ENCODE peak calls at places on chromosomes 11 and 22, in ten cellular contexts. One of them, this sample, is unnamed.

GRCh38 chr11:23455291-23455864 is 595.1 kb upstream of the CCDC179 start:
- DNase-seq in pancreas: no peak
- DNase-seq in GM23338: no peak
- DNase-seq in heart left ventricle: no peak
- DNase-seq in MM.1S: no peak
- DNase-seq in HCT116: no peak
- DNase-seq in kidney: no peak
- DNase-seq in prostate gland: no peak
- DNase-seq in cardiac muscle cell: no peak
- DNase-seq in gastrocnemius medialis: no peak
- DNase-seq in this sample: no peak

GRCh38 chr22:49103314-49104052 is 724.2 kb downstream of the BRD1 start:
- DNase-seq in gastrocnemius medialis: no peak
- DNase-seq in cardiac muscle cell: no peak
- DNase-seq in pancreas: no peak
- DNase-seq in HCT116: no peak
- DNase-seq in kidney: no peak
- DNase-seq in MM.1S: no peak
- DNase-seq in heart left ventricle: no peak
- DNase-seq in GM23338: no peak
- DNase-seq in prostate gland: no peak
- DNase-seq in this sample: no peak

GRCh38 chr11:10899542-10899830 is 41.6 kb upstream of the ZBED5 start:
- DNase-seq in gastrocnemius medialis: no peak
- DNase-seq in HCT116: no peak
- DNase-seq in GM23338: no peak
- DNase-seq in kidney: peak; percentile 76
- DNase-seq in cardiac muscle cell: no peak
- DNase-seq in heart left ventricle: peak; percentile 75
- DNase-seq in MM.1S: no peak
- DNase-seq in prostate gland: peak; percentile 88
- DNase-seq in pancreas: no peak
- DNase-seq in this sample: peak; percentile 80

GRCh38 chr22:44191036-44191454 is 10.3 kb downstream of the PARVG start:
- DNase-seq in MM.1S: no peak
- DNase-seq in kidney: peak; percentile 33
- DNase-seq in GM23338: no peak
- DNase-seq in gastrocnemius medialis: peak; percentile 9
- DNase-seq in heart left ventricle: no peak
- DNase-seq in pancreas: no peak
- DNase-seq in HCT116: no peak
- DNase-seq in cardiac muscle cell: no peak
- DNase-seq in prostate gland: no peak
- DNase-seq in this sample: no peak

GRCh38 chr11:26620282-26621045 is 48.4 kb upstream of the MUC15 start:
- DNase-seq in cardiac muscle cell: no peak
- DNase-seq in kidney: no peak
- DNase-seq in HCT116: no peak
- DNase-seq in GM23338: no peak
- DNase-seq in pancreas: no peak
- DNase-seq in MM.1S: no peak
- DNase-seq in prostate gland: no peak
- DNase-seq in heart left ventricle: no peak
- DNase-seq in gastrocnemius medialis: no peak
- DNase-seq in this sample: no peak

GRCh38 chr11:134101292-134101691 is 32.4 kb downstream of the JAM3 start:
- DNase-seq in MM.1S: no peak
- DNase-seq in prostate gland: no peak
- DNase-seq in GM23338: no peak
- DNase-seq in heart left ventricle: no peak
- DNase-seq in kidney: no peak
- DNase-seq in cardiac muscle cell: peak; percentile 13
- DNase-seq in gastrocnemius medialis: no peak
- DNase-seq in HCT116: no peak
- DNase-seq in pancreas: no peak
- DNase-seq in this sample: no peak

GRCh38 chr11:131328843-131329242 is 41.6 kb upstream of the NTM start:
- DNase-seq in pancreas: no peak
- DNase-seq in HCT116: no peak
- DNase-seq in cardiac muscle cell: no peak
- DNase-seq in gastrocnemius medialis: no peak
- DNase-seq in GM23338: no peak
- DNase-seq in MM.1S: no peak
- DNase-seq in prostate gland: no peak
- DNase-seq in heart left ventricle: no peak
- DNase-seq in kidney: no peak
- DNase-seq in this sample: no peak

GRCh38 chr11:101034076-101034475 is 95.5 kb downstream of the PGR start:
- DNase-seq in cardiac muscle cell: peak; percentile 52
- DNase-seq in pancreas: no peak
- DNase-seq in HCT116: no peak
- DNase-seq in prostate gland: peak; percentile 67
- DNase-seq in MM.1S: no peak
- DNase-seq in GM23338: no peak
- DNase-seq in heart left ventricle: peak; percentile 58
- DNase-seq in kidney: peak; percentile 67
- DNase-seq in gastrocnemius medialis: peak; percentile 35
- DNase-seq in this sample: no peak

GRCh38 chr22:50192056-50192824 is 6.5 kb downstream of the TRABD start:
- DNase-seq in cardiac muscle cell: no peak
- DNase-seq in GM23338: no peak
- DNase-seq in prostate gland: peak; percentile 66
- DNase-seq in HCT116: no peak
- DNase-seq in MM.1S: no peak
- DNase-seq in gastrocnemius medialis: no peak
- DNase-seq in heart left ventricle: peak; percentile 46
- DNase-seq in kidney: peak; percentile 76
- DNase-seq in pancreas: peak; percentile 66
- DNase-seq in this sample: peak; percentile 70

GRCh38 chr22:50192825-50193204 is 7.1 kb downstream of the TRABD start:
- DNase-seq in kidney: peak; percentile 77
- DNase-seq in pancreas: peak; percentile 47
- DNase-seq in HCT116: no peak
- DNase-seq in cardiac muscle cell: no peak
- DNase-seq in prostate gland: no peak
- DNase-seq in GM23338: no peak
- DNase-seq in MM.1S: no peak
- DNase-seq in heart left ventricle: no peak
- DNase-seq in gastrocnemius medialis: no peak
- DNase-seq in this sample: no peak

GRCh38 chr22:50190182-50190951 is 4.7 kb downstream of the TRABD start:
- DNase-seq in GM23338: peak; percentile 81
- DNase-seq in prostate gland: peak; percentile 68
- DNase-seq in cardiac muscle cell: peak; percentile 50
- DNase-seq in heart left ventricle: peak; percentile 89
- DNase-seq in HCT116: peak; percentile 60
- DNase-seq in kidney: peak; percentile 96
- DNase-seq in gastrocnemius medialis: peak; percentile 48
- DNase-seq in MM.1S: peak; percentile 83
- DNase-seq in pancreas: peak; percentile 84
- DNase-seq in this sample: peak; percentile 93

GRCh38 chr22:50189849-50190181 is 4.1 kb downstream of the TRABD start:
- DNase-seq in kidney: no peak
- DNase-seq in pancreas: no peak
- DNase-seq in GM23338: no peak
- DNase-seq in gastrocnemius medialis: no peak
- DNase-seq in heart left ventricle: no peak
- DNase-seq in HCT116: no peak
- DNase-seq in cardiac muscle cell: no peak
- DNase-seq in MM.1S: peak; percentile 57
- DNase-seq in prostate gland: no peak
- DNase-seq in this sample: no peak

GRCh38 chr22:50191041-50191740 is 5.5 kb downstream of the TRABD start:
- DNase-seq in pancreas: no peak
- DNase-seq in heart left ventricle: peak; percentile 69
- DNase-seq in gastrocnemius medialis: no peak
- DNase-seq in prostate gland: no peak
- DNase-seq in GM23338: no peak
- DNase-seq in kidney: peak; percentile 87
- DNase-seq in HCT116: no peak
- DNase-seq in cardiac muscle cell: no peak
- DNase-seq in MM.1S: no peak
- DNase-seq in this sample: no peak
- H3K36me3 ChIP-seq in pancreas: no peaks in the 10 kb centered on the region
- H3K36me3 ChIP-seq in heart left ventricle: peaks cover 26% of the 10 kb centered on the region
- H3K36me3 ChIP-seq in gastrocnemius medialis: peaks cover 27% of the 10 kb centered on the region
- H3K36me3 ChIP-seq in prostate gland: peaks cover 5% of the 10 kb centered on the region
- H3K36me3 ChIP-seq in GM23338: no peaks in the 10 kb centered on the region
- H3K36me3 ChIP-seq in kidney: peaks cover 3% of the 10 kb centered on the region
- H3K36me3 ChIP-seq in HCT116: peaks cover 2% of the 10 kb centered on the region
- H3K36me3 ChIP-seq in cardiac muscle cell: no peaks in the 10 kb centered on the region
- H3K36me3 ChIP-seq in MM.1S: no peaks in the 10 kb centered on the region
- H3K36me3 ChIP-seq in this sample: peaks cover 35% of the 10 kb centered on the region

GRCh38 chr11:46444305-46444704 is 52.7 kb upstream of the CHRM4 start:
- DNase-seq in GM23338: no peak
- DNase-seq in heart left ventricle: no peak
- DNase-seq in MM.1S: no peak
- DNase-seq in prostate gland: no peak
- DNase-seq in HCT116: no peak
- DNase-seq in kidney: no peak
- DNase-seq in pancreas: no peak
- DNase-seq in gastrocnemius medialis: no peak
- DNase-seq in cardiac muscle cell: no peak
- DNase-seq in this sample: no peak

GRCh38 chr11:46447544-46447943 is 56.0 kb upstream of the CHRM4 start:
- DNase-seq in kidney: no peak
- DNase-seq in pancreas: no peak
- DNase-seq in HCT116: no peak
- DNase-seq in MM.1S: no peak
- DNase-seq in heart left ventricle: no peak
- DNase-seq in cardiac muscle cell: no peak
- DNase-seq in prostate gland: no peak
- DNase-seq in gastrocnemius medialis: no peak
- DNase-seq in GM23338: no peak
- DNase-seq in this sample: no peak

GRCh38 chr11:46445192-46445591 is 53.6 kb upstream of the CHRM4 start:
- DNase-seq in heart left ventricle: no peak
- DNase-seq in HCT116: no peak
- DNase-seq in pancreas: no peak
- DNase-seq in gastrocnemius medialis: no peak
- DNase-seq in kidney: no peak
- DNase-seq in MM.1S: no peak
- DNase-seq in cardiac muscle cell: no peak
- DNase-seq in prostate gland: no peak
- DNase-seq in GM23338: no peak
- DNase-seq in this sample: no peak

GRCh38 chr11:46446343-46446751 is 54.8 kb upstream of the CHRM4 start:
- DNase-seq in GM23338: peak; percentile 64
- DNase-seq in prostate gland: no peak
- DNase-seq in kidney: no peak
- DNase-seq in MM.1S: no peak
- DNase-seq in gastrocnemius medialis: no peak
- DNase-seq in HCT116: no peak
- DNase-seq in pancreas: no peak
- DNase-seq in cardiac muscle cell: peak; percentile 32
- DNase-seq in heart left ventricle: no peak
- DNase-seq in this sample: no peak

DNA sequence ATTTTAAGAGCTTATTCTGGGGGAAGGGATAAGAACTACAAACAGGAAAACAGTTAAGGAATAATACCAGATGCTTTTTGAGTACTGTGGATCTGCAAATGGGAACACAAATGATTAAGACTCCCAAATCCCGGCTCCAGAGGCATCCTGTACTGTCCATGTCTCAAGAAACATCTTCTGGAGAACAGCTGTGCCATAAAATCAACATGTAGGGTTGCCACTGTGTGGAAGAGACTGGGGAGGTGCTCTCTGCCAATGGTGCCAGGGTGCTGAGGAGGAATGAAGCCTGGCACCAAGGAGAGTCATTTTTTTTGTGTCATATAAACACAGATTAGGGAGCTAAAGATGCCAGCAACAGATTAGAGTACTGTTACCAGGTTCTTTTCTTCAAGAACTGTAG is 54.3 kb upstream of the CHRM4 start:
- DNase-seq in heart left ventricle: no peak
- DNase-seq in cardiac muscle cell: no peak
- DNase-seq in pancreas: no peak
- DNase-seq in HCT116: no peak
- DNase-seq in prostate gland: no peak
- DNase-seq in gastrocnemius medialis: no peak
- DNase-seq in GM23338: no peak
- DNase-seq in kidney: no peak
- DNase-seq in MM.1S: no peak
- DNase-seq in this sample: no peak
- H3K27ac ChIP-seq in heart left ventricle: no peak overlapping the region
- H3K27ac ChIP-seq in cardiac muscle cell: no peak overlapping the region
- H3K27ac ChIP-seq in pancreas: no peak overlapping the region
- H3K27ac ChIP-seq in HCT116: no peak overlapping the region
- H3K27ac ChIP-seq in prostate gland: no peak overlapping the region
- H3K27ac ChIP-seq in gastrocnemius medialis: no peak overlapping the region
- H3K27ac ChIP-seq in GM23338: no peak overlapping the region
- H3K27ac ChIP-seq in kidney: no peak overlapping the region
- H3K27ac ChIP-seq in MM.1S: no peak overlapping the region
- H3K27ac ChIP-seq in this sample: peak overlapping the region; percentile 0

DNA sequence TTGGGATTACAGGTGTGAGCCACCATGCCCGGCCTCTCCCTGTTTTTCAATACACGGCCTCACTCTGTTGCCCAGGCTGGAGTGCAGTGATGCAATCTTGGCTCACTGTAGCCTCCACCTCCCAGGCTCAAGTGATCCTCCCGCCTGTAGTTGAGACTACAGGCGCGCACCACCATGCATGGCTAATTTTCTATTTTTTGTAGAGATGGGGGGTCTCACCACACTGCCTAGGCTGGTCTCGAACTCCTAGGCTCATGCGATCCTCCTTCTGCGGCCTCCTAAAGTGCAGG is 11.5 kb downstream of the GATD1 start:
- DNase-seq in gastrocnemius medialis: no peak
- DNase-seq in HCT116: no peak
- DNase-seq in heart left ventricle: no peak
- DNase-seq in GM23338: no peak
- DNase-seq in pancreas: no peak
- DNase-seq in cardiac muscle cell: no peak
- DNase-seq in prostate gland: no peak
- DNase-seq in kidney: no peak
- DNase-seq in MM.1S: no peak
- DNase-seq in this sample: no peak
- H3K36me3 ChIP-seq in gastrocnemius medialis: peaks cover 74% of the 10 kb centered on the region
- H3K36me3 ChIP-seq in HCT116: peaks cover 22% of the 10 kb centered on the region
- H3K36me3 ChIP-seq in heart left ventricle: peaks cover 93% of the 10 kb centered on the region
- H3K36me3 ChIP-seq in GM23338: peaks cover 31% of the 10 kb centered on the region
- H3K36me3 ChIP-seq in pancreas: peaks cover 15% of the 10 kb centered on the region
- H3K36me3 ChIP-seq in cardiac muscle cell: peaks cover 18% of the 10 kb centered on the region
- H3K36me3 ChIP-seq in prostate gland: peaks cover 12% of the 10 kb centered on the region
- H3K36me3 ChIP-seq in kidney: peaks cover 31% of the 10 kb centered on the region
- H3K36me3 ChIP-seq in MM.1S: peaks cover 6% of the 10 kb centered on the region
- H3K36me3 ChIP-seq in this sample: peaks cover 52% of the 10 kb centered on the region

DNA sequence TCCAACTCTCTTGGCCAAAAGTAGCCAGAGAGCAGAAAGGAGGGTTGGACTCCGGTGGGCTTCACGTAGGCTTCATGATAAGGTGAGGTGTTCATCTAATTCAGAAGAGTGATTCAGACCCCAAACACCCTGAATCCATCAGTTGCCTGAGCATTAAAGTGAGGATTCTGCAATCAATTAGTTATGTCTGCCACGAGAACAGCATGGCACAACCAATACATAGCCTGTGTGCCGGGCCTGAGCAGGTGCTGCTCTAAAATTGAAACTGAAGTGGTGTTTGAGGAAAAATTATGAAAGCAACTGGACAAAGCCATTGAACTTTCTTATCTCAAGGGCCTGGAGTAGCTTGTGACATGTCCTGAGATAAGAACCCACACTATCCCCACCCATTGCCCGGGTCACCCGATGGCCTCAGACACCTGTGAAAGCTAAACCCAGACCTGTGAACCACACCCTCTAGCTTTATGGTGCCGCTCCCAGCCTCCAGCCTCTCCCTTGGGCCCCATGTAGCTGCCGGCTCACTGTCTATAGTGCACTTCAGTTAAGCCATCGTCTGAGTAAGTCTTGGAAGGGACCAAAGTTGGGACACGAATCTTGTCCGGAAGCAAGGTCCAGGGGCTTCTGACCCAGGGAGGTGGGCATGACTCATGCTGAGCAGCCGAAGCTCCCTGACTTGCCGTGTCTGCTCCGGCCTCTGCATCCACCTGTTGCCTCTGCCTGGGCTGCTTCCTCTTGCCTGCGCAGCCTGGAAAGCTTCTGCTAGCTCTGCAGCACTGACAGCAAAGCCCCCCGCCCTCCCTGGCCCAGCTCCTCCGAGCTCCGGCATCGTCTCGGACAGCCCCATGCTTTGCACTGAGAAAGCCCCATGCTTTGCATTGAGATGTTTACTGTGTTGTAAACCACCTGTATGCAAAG is 5.7 kb upstream of the MYEOV start:
- DNase-seq in prostate gland: no peak
- DNase-seq in kidney: peak; percentile 60
- DNase-seq in GM23338: no peak
- DNase-seq in pancreas: no peak
- DNase-seq in gastrocnemius medialis: no peak
- DNase-seq in cardiac muscle cell: no peak
- DNase-seq in MM.1S: peak; percentile 15
- DNase-seq in HCT116: no peak
- DNase-seq in heart left ventricle: peak; percentile 57
- DNase-seq in this sample: no peak
- H3K27ac ChIP-seq in prostate gland: no peak overlapping the region
- H3K27ac ChIP-seq in kidney: no peak overlapping the region
- H3K27ac ChIP-seq in GM23338: no peak overlapping the region
- H3K27ac ChIP-seq in pancreas: no peak overlapping the region
- H3K27ac ChIP-seq in gastrocnemius medialis: no peak overlapping the region
- H3K27ac ChIP-seq in cardiac muscle cell: no peak overlapping the region
- H3K27ac ChIP-seq in MM.1S: peak overlapping the region; percentile 7
- H3K27ac ChIP-seq in HCT116: no peak overlapping the region
- H3K27ac ChIP-seq in heart left ventricle: no peak overlapping the region
- H3K27ac ChIP-seq in this sample: peak overlapping the region; percentile 40